ENCODE peak calls at places on chromosomes 13 and 19, in eight cellular contexts. Z is lower leg skin; N is stimulated activated CD8-positive, alpha-beta memory T cell treated with anti-CD3 and anti-CD28 coated beads, Interleukin-2, amount 100 ng/mL, for 1 hour; D is activated CD8-positive, alpha-beta memory T cell treated with anti-CD3 and anti-CD28 coated beads for 1 hour; K is endothelial cell; V is osteocyte; F is nucleus accumbens; M is neuronal stem cell. T is an unnamed sample.

GRCh38 chr19:56137405-56137804 is 3.7 kb upstream of the ZNF444 start:
- DNase-seq in Z (no peak), N (no peak), D (no peak), K (no peak), V (no peak), F (no peak), M (no peak), T (no peak)

GRCh38 chr13:38990693-38991092 is at the start of gene STOML3:
- DNase-seq in Z (no peak), N (no peak), D (no peak), K (no peak), V (no peak), F (no peak), M (no peak), T (no peak)

GRCh38 chr19:44939668-44940067 is 2.4 kb upstream of the APOC4 start:
- DNase-seq in Z (no peak), N (no peak), D (no peak), K (no peak), V (no peak), F (no peak), M (no peak), T (no peak)

GRCh38 chr13:26895081-26895807 is 134.7 kb upstream of the GPR12 start:
- DNase-seq in Z (no peak), N (no peak), D (no peak), K (no peak), V (no peak), F (no peak), M (no peak), T (no peak)

GRCh38 chr19:2294377-2295335 is 12.7 kb upstream of the PEAK3 start:
- DNase-seq in Z (peak; percentile 45), N (no peak), D (no peak), K (no peak), V (no peak), F (peak; percentile 81), M (no peak), T (no peak)

GRCh38 chr13:29480893-29481525 is 114.5 kb downstream of the SLC7A1 start:
- DNase-seq in Z (no peak), N (no peak), D (no peak), K (no peak), V (no peak), F (no peak), M (no peak), T (no peak)

GRCh38 chr13:74866151-74866550 is 615.8 kb downstream of the TBC1D4 start:
- DNase-seq in Z (no peak), N (no peak), D (no peak), K (no peak), V (no peak), F (no peak), M (no peak), T (no peak)

GRCh38 chr13:76882431-76882830 is 3.8 kb downstream of the KCTD12 start:
- DNase-seq in Z (peak; percentile 58), N (no peak), D (no peak), K (no peak), V (no peak), F (no peak), M (no peak), T (no peak)

GRCh38 chr13:100300708-100301107 is 211.8 kb downstream of the PCCA start:
- DNase-seq in Z (no peak), N (no peak), D (no peak), K (no peak), V (no peak), F (no peak), M (no peak), T (no peak)

GRCh38 chr19:10353793-10354391 is 14.5 kb upstream of the ICAM3 start:
- DNase-seq in Z (no peak), N (peak; percentile 12), D (no peak), K (peak; percentile 75), V (no peak), F (no peak), M (peak; percentile 92), T (no peak)

GRCh38 chr13:83752141-83752540 is 130.1 kb downstream of the SLITRK1 start:
- DNase-seq in Z (no peak), N (no peak), D (no peak), K (no peak), V (no peak), F (no peak), M (no peak), T (no peak)

GRCh38 chr19:17055636-17056035 is 19.6 kb downstream of the HAUS8 start:
- DNase-seq in Z (no peak), N (no peak), D (no peak), K (no peak), V (no peak), F (no peak), M (no peak), T (no peak)

GRCh38 chr19:19460761-19461265 is 54.5 kb downstream of the TSSK6 start:
- DNase-seq in Z (peak; percentile 64), N (peak; percentile 33), D (peak; percentile 41), K (peak; percentile 29), V (no peak), F (peak; percentile 10), M (no peak), T (peak; percentile 50)

GRCh38 chr19:15247107-15248014 is 15.1 kb upstream of the EPHX3 start:
- DNase-seq in Z (no peak), N (no peak), D (no peak), K (no peak), V (no peak), F (no peak), M (no peak), T (no peak)

GRCh38 chr19:6059996-6060599 is 50.2 kb downstream of the RFX2 start:
- DNase-seq in Z (no peak), N (no peak), D (no peak), K (no peak), V (peak; percentile 73), F (no peak), M (no peak), T (no peak)

GRCh38 chr13:107962209-107962608 is 253.1 kb downstream of the LIG4 start:
- DNase-seq in Z (no peak), N (no peak), D (no peak), K (no peak), V (no peak), F (no peak), M (no peak), T (no peak)

GRCh38 chr13:60944863-60945262 is 470.8 kb downstream of the PCDH20 start:
- DNase-seq in Z (no peak), N (no peak), D (no peak), K (no peak), V (no peak), F (no peak), M (no peak), T (no peak)

GRCh38 chr19:45474941-45475516 is 7.2 kb downstream of the FOSB start:
- DNase-seq in Z (no peak), N (peak; percentile 31), D (no peak), K (no peak), V (no peak), F (no peak), M (no peak), T (no peak)

GRCh38 chr13:37640499-37640898 is 41.9 kb upstream of the POSTN start:
- DNase-seq in Z (no peak), N (no peak), D (no peak), K (peak; percentile 14), V (no peak), F (no peak), M (no peak), T (no peak)

GRCh38 chr19:33705090-33705847 is 83.5 kb downstream of the CHST8 start:
- DNase-seq in Z (no peak), N (no peak), D (no peak), K (no peak), V (no peak), F (peak; percentile 20), M (no peak), T (no peak)

GRCh38 chr19:55113570-55114039 is 3.8 kb downstream of the PPP1R12C start:
- DNase-seq in Z (peak; percentile 87), N (no peak), D (no peak), K (peak; percentile 77), V (peak; percentile 96), F (peak; percentile 65), M (peak; percentile 86), T (no peak)

GRCh38 chr19:6354098-6354674 is 7.1 kb upstream of the CLPP start:
- DNase-seq in Z (no peak), N (no peak), D (no peak), K (no peak), V (no peak), F (no peak), M (no peak), T (no peak)

GRCh38 chr19:55345818-55346724 is 6.4 kb downstream of the KMT5C start:
- DNase-seq in Z (no peak), N (no peak), D (no peak), K (no peak), V (no peak), F (no peak), M (no peak), T (no peak)

GRCh38 chr19:51807925-51808324 is 13.0 kb downstream of the FPR3 start:
- DNase-seq in Z (no peak), N (no peak), D (no peak), K (no peak), V (no peak), F (no peak), M (no peak), T (no peak)

T was measured in T-helper 9 cell.